ENCODE peak calls at places on chromosomes 7 and 10, in four cellular contexts. Q is pancreas, W is OCI-LY7, F is right lobe of liver. B is an unnamed sample.

GRCh38 chr10:12262278-12262981 is 66.4 kb downstream of the CDC123 start:
- DNase-seq in Q (no peak), F (peak), W (no peak), B (no peak)

GRCh38 chr10:94005050-94005449 is 11.3 kb downstream of the PLCE1 start:
- DNase-seq in F (no peak), W (no peak), Q (peak), B (no peak)

GRCh38 chr7:130909881-130910672 is 176.1 kb upstream of the KLF14 start:
- DNase-seq in W (no peak), F (no peak), Q (no peak), B (peak)

GRCh38 chr10:58704226-58705200 is 191.8 kb downstream of the BICC1 start:
- DNase-seq in W (no peak), F (no peak), Q (no peak), B (no peak)

GRCh38 chr7:120052884-120053382 is 220.0 kb upstream of the KCND2 start:
- DNase-seq in Q (peak), W (no peak), F (no peak), B (no peak)

GRCh38 chr10:43057231-43057711 is 19.6 kb upstream of the RET start:
- DNase-seq in W (no peak), Q (no peak), F (no peak), B (no peak)

GRCh38 chr7:99928994-99929729 is at the start of gene GJC3:
- DNase-seq in W (peak), Q (peak), F (peak), B (peak)

GRCh38 chr7:81833401-81833800 is 63.6 kb upstream of the HGF start:
- DNase-seq in F (no peak), Q (no peak), W (no peak), B (no peak)

GRCh38 chr7:156753630-156754029 is 113.1 kb downstream of the RNF32 start:
- DNase-seq in W (no peak), F (no peak), Q (no peak), B (no peak)

GRCh38 chr7:100539436-100540006 is 518 bp downstream of the AGFG2 start:
- DNase-seq in W (peak), F (no peak), Q (peak), B (peak)

GRCh38 chr7:158356454-158356853 is 231.2 kb downstream of the PTPRN2 start:
- DNase-seq in F (no peak), W (no peak), Q (no peak), B (no peak)

DNA sequence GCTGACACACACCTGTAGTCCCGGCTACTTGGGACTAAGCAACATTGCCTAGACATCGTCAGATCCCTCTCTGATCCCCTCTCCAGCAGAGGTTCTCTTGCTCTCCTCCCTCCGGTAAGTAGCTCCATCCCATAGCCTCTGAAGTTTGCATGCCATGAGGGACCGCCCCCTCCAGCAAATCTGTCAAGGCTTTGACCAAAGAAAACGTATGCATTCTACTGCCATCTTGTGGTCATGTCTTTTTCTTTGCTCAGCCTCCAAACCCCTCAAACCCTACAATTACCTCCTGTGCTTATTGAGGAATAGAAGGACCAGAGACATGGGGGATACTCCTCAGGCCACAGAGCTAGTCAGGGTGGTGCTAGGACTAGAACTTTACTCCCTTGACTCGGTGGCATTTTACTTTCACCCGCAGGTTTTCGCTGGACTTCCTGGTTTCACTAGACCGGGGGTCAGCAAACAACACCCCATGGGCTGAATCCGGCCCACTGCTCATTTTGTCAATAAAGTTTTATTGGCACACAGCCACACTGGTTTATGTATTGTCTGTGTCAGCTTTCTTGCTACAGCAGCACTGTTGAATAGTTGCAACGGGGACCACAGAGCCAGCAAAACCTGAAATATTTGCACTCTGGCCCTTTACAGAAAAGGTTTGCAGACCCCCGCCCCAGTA is 202.6 kb upstream of the FOXK1 start:
- DNase-seq in F (no peak), Q (peak), W (peak), B (peak)
- TF ChIP-seq CTCF in F (peak), Q (no peak), W (peak), B (peak)

GRCh38 chr10:52092390-52092789 is 221.7 kb upstream of the DKK1 start:
- DNase-seq in W (no peak), Q (no peak), F (no peak), B (no peak)
- TF ChIP-seq CTCF in W (no peak), Q (no peak), F (no peak), B (no peak)

GRCh38 chr7:7662527-7662926 is 22.0 kb downstream of the UMAD1 start:
- DNase-seq in W (no peak), F (no peak), Q (no peak), B (no peak)
- TF ChIP-seq CTCF in W (peak), F (no peak), Q (no peak), B (no peak)

GRCh38 chr10:33485276-33485675 is 150.8 kb upstream of the NRP1 start:
- DNase-seq in W (no peak), F (no peak), Q (no peak), B (no peak)

GRCh38 chr10:33484787-33485186 is 150.3 kb upstream of the NRP1 start:
- DNase-seq in Q (no peak), W (no peak), F (no peak), B (no peak)

GRCh38 chr10:33483124-33483794 is 148.8 kb upstream of the NRP1 start:
- DNase-seq in F (no peak), W (no peak), Q (no peak), B (no peak)

GRCh38 chr10:33489606-33490176 is 155.2 kb upstream of the NRP1 start:
- DNase-seq in Q (no peak), F (no peak), W (no peak), B (no peak)

GRCh38 chr10:33487014-33487776 is 152.7 kb upstream of the NRP1 start:
- DNase-seq in W (no peak), Q (no peak), F (no peak), B (no peak)
- TF ChIP-seq CTCF in W (no peak), Q (no peak), F (no peak), B (no peak)

DNA sequence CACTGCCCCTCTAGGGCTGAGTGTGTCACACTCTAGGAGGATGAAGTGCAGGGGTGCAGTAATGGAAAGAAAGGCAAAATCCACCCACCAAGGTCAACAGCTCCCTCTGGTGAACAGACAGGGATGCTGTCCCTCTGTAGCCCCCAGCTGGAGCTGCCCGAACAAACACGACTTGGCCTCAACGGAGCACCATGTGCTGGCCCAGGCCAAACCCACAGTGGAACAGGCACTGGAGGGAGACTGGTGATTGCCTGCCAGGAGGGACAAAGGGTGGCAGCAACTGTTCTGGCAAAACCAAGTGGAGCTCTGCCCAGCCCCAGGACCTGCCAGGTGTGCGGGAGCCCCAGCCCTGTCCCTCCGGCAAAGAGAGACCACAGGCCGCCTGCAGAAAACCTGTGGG is 20.7 kb downstream of the PDIA4 start:
- DNase-seq in W (no peak), Q (no peak), F (no peak), B (no peak)
- TF ChIP-seq CTCF in W (peak), Q (no peak), F (no peak), B (no peak)

DNA sequence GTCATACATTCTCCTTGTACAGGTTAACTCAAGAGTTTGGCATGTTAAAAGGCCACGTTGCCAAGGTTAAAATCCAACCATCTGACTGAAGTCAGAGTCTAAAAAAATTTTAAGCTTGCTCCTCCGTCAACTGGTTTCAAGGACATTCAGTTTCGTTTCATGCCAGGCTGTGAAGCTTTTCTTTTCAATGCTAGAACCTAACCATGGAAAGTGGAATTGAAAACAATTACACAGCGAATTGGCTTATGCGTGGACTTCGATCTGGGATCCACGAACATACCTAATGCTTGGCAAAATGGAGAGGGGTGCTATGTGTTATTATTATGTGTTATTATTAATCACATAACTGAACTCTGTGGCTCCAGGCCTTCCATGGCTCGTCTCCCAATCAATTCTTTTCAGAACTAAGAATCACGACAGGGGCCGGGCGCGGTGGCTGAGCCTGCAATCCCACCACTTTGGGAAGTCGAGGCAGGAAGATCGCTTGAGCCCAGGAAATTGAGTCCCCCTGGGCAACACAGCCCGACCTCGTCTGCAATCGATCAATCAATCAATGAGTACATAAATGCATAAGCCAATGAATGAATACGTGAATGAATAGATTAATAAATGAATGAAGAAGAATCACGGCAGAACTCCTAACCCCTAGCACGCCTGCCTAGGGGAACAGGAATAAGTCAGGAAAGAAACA is 785 bp upstream of the ARL5B start:
- DNase-seq in W (peak), Q (no peak), F (no peak), B (no peak)
- TF ChIP-seq CTCF in W (no peak), Q (no peak), F (no peak), B (no peak)

GRCh38 chr7:64633401-64633800 is 32.5 kb upstream of the ZNF107 start:
- DNase-seq in W (no peak), F (no peak), Q (no peak), B (no peak)

GRCh38 chr7:64634406-64635062 is 31.4 kb upstream of the ZNF107 start:
- DNase-seq in W (no peak), Q (no peak), F (no peak), B (no peak)

GRCh38 chr7:64638822-64639221 is 27.1 kb upstream of the ZNF107 start:
- DNase-seq in Q (no peak), F (no peak), W (no peak), B (no peak)

GRCh38 chr7:64637521-64638445 is 28.1 kb upstream of the ZNF107 start:
- DNase-seq in W (no peak), F (no peak), Q (no peak), B (no peak)

DNA sequence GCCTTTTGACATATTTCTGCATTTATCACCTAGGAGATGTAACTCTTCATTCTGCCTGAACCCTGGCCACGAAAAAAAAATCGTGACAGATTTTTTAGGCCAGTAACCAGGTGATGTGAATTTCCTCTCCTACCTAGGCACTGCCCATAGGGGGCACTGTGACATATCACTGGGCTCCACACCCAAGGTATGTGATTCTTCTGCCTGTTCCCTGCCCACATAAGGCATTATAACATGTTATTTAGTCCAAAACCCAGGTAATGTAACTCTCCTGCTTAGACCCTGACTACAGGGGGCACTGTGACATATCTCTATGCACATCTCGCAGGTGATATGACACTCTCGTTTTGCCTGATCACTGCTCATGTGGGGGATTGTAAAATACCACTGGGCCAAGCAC is 29.5 kb upstream of the ZNF107 start:
- DNase-seq in F (no peak), Q (no peak), W (peak), B (peak)
- TF ChIP-seq CTCF in F (no peak), Q (no peak), W (peak), B (peak)

GRCh38 chr10:100569687-100570517 is 34.2 kb downstream of the HIF1AN start:
- DNase-seq in W (peak), Q (peak), F (no peak), B (peak)
- TF ChIP-seq CTCF in W (peak), Q (no peak), F (no peak), B (no peak)

DNA sequence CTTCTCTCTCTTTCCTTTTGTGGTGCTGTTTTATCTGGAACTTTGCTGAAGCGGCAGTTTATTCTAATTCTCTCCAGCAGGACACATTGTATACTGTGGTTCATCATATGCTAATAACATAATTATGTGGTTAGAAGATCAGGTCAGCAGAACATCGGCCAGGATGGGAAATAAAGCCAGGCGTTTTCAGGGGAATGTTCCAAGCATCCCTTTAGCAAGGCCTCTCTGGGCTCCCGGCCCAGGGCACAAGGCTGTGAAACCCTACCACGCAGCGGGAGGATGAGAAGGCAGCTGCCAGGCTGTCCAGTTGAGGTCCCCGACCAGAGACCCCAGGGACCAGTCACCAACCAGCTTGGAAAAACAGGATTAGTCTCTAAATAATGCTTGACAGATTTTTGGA is 112.2 kb upstream of the GALNT17 start:
- DNase-seq in Q (no peak), W (no peak), F (no peak), B (no peak)
- TF ChIP-seq CTCF in Q (no peak), W (no peak), F (no peak), B (no peak)

B was measured in activated CD8-positive, alpha-beta T cell treated with anti-CD3 and anti-CD28 coated beads for 36 hours.